ENCODE peak calls at places on chromosomes 3 and 15, in eight cellular contexts. Q is gastrocnemius medialis, R is A549, L is osteoblast, J is heart left ventricle, U is left ventricle myocardium inferior, B is psoas muscle, Y is adrenal gland. C is an unnamed sample.

GRCh38 chr3:173799073-173799830 is 401.7 kb downstream of the NLGN1 start:
- DNase-seq in Q (no peak), R (no peak), L (no peak), J (no peak), U (no peak), B (no peak), Y (no peak), C (no peak)

GRCh38 chr15:63836579-63836978 is 2.8 kb upstream of the HERC1 start:
- DNase-seq in Q (no peak), R (no peak), L (peak), J (no peak), U (no peak), B (no peak), Y (no peak), C (no peak)

GRCh38 chr15:99174567-99174966 is 69.7 kb downstream of the SYNM start:
- DNase-seq in Q (peak), R (no peak), L (no peak), J (peak), U (peak), B (no peak), Y (peak), C (no peak)

GRCh38 chr15:63050737-63051700 is 8.5 kb downstream of the TPM1 start:
- DNase-seq in Q (no peak), R (no peak), L (peak), J (no peak), U (no peak), B (no peak), Y (no peak), C (peak)

GRCh38 chr3:129424185-129424841 is 4.1 kb downstream of the EFCAB12 start:
- DNase-seq in Q (no peak), R (no peak), L (no peak), J (no peak), U (no peak), B (no peak), Y (peak), C (no peak)

GRCh38 chr15:31013863-31014607 is 22.6 kb upstream of the MTMR10 start:
- DNase-seq in Q (no peak), R (no peak), L (no peak), J (no peak), U (no peak), B (no peak), Y (no peak), C (no peak)

GRCh38 chr3:43369404-43370345 is 83.3 kb downstream of the SNRK start:
- DNase-seq in Q (peak), R (no peak), L (peak), J (no peak), U (no peak), B (peak), Y (no peak), C (no peak)

GRCh38 chr15:60396560-60396963 is 1.2 kb downstream of the ANXA2 start:
- DNase-seq in Q (no peak), R (no peak), L (no peak), J (no peak), U (no peak), B (no peak), Y (no peak), C (no peak)

GRCh38 chr3:11507719-11508118 is 136.0 kb downstream of the VGLL4 start:
- DNase-seq in Q (no peak), R (no peak), L (no peak), J (no peak), U (no peak), B (no peak), Y (no peak), C (no peak)

GRCh38 chr3:53243165-53243564 is 12.7 kb downstream of the TKT start:
- DNase-seq in Q (no peak), R (no peak), L (peak), J (no peak), U (no peak), B (no peak), Y (peak), C (no peak)

GRCh38 chr3:68173230-68173629 is 518.8 kb upstream of the SUCLG2 start:
- DNase-seq in Q (no peak), R (no peak), L (no peak), J (no peak), U (no peak), B (no peak), Y (no peak), C (no peak)

GRCh38 chr3:188527389-188527788 is 373.4 kb downstream of the LPP start:
- DNase-seq in Q (no peak), R (no peak), L (no peak), J (no peak), U (no peak), B (no peak), Y (no peak), C (no peak)

GRCh38 chr3:74561881-74562280 is 52.6 kb downstream of the CNTN3 start:
- DNase-seq in Q (no peak), R (no peak), L (no peak), J (no peak), U (no peak), B (no peak), Y (no peak), C (no peak)

GRCh38 chr15:62603757-62604156 is 438.7 kb upstream of the C2CD4B start:
- DNase-seq in Q (no peak), R (no peak), L (peak), J (no peak), U (no peak), B (no peak), Y (peak), C (no peak)

GRCh38 chr15:72936691-72937679 is 115.3 kb upstream of the NEO1 start:
- DNase-seq in Q (no peak), R (no peak), L (no peak), J (no peak), U (no peak), B (no peak), Y (no peak), C (no peak)

GRCh38 chr3:133896002-133896761 is 500 bp upstream of the RAB6B start:
- DNase-seq in Q (no peak), R (no peak), L (peak), J (no peak), U (no peak), B (no peak), Y (no peak), C (no peak)

GRCh38 chr3:37150621-37151020 is 23.8 kb downstream of the LRRFIP2 start:
- DNase-seq in Q (no peak), R (no peak), L (no peak), J (no peak), U (no peak), B (no peak), Y (no peak), C (no peak)

GRCh38 chr15:55060831-55061230 is 135.9 kb downstream of the RSL24D1 start:
- DNase-seq in Q (no peak), R (no peak), L (no peak), J (no peak), U (no peak), B (no peak), Y (no peak), C (no peak)

GRCh38 chr3:10344147-10344943 is 23.4 kb upstream of the SEC13 start:
- DNase-seq in Q (no peak), R (peak), L (peak), J (no peak), U (no peak), B (no peak), Y (peak), C (no peak)

GRCh38 chr3:61632568-61633175 is 71.3 kb downstream of the PTPRG start:
- DNase-seq in Q (no peak), R (no peak), L (no peak), J (no peak), U (no peak), B (no peak), Y (no peak), C (no peak)

GRCh38 chr15:39184701-39185390 is 396.0 kb upstream of the THBS1 start:
- DNase-seq in Q (no peak), R (no peak), L (no peak), J (no peak), U (no peak), B (no peak), Y (no peak), C (no peak)

GRCh38 chr3:54967586-54968244 is 39.9 kb upstream of the LRTM1 start:
- DNase-seq in Q (no peak), R (no peak), L (no peak), J (no peak), U (no peak), B (no peak), Y (no peak), C (peak)

GRCh38 chr3:1700650-1701049 is 398.0 kb upstream of the CNTN4 start:
- DNase-seq in Q (no peak), R (no peak), L (no peak), J (no peak), U (no peak), B (no peak), Y (no peak), C (no peak)

GRCh38 chr3:6805236-6805635 is 55.7 kb upstream of the GRM7 start:
- DNase-seq in Q (no peak), R (no peak), L (no peak), J (no peak), U (no peak), B (no peak), Y (no peak), C (no peak)

GRCh38 chr3:65676592-65676991 is 362.1 kb downstream of the MAGI1 start:
- DNase-seq in Q (no peak), R (no peak), L (no peak), J (no peak), U (no peak), B (no peak), Y (no peak), C (no peak)

GRCh38 chr15:73741401-73741836 is 11.7 kb downstream of the INSYN1 start:
- DNase-seq in Q (no peak), R (no peak), L (peak), J (peak), U (no peak), B (no peak), Y (no peak), C (no peak)

GRCh38 chr15:100493213-100493612 is 35.5 kb downstream of the CERS3 start:
- DNase-seq in Q (no peak), R (no peak), L (no peak), J (no peak), U (no peak), B (no peak), Y (no peak), C (no peak)

GRCh38 chr3:73052857-73053256 is 8.6 kb upstream of the EBLN2 start:
- DNase-seq in Q (no peak), R (no peak), L (peak), J (no peak), U (no peak), B (no peak), Y (no peak), C (no peak)

GRCh38 chr3:124386006-124386405 is 344.2 kb upstream of the UMPS start:
- DNase-seq in Q (no peak), R (no peak), L (no peak), J (no peak), U (no peak), B (no peak), Y (no peak), C (no peak)

DNA sequence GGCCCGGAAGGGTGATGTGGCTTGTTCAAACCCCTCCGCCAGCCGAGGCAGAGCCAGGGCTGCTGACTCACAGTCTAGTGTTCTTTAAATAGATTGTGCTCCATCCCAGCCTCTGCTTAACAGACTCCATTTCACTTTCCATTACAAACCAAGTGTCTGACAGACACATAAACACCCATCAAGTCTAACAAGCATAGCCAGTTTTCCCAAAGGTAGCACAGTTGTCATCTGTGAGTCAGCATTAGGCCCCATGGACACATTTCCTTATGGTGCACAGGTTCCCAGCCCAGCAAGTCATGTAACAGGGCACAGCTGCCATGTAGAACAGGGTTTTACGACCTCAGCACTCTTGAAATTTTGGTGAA is 109.9 kb upstream of the RAP2B start:
- DNase-seq in Q (no peak), R (peak), L (peak), J (peak), U (no peak), B (no peak), Y (peak), C (peak)
- H3K4me3 ChIP-seq in Q (no peak), R (no peak), L (peak), J (no peak), U (no peak), B (no peak), Y (no peak), C (no peak)

GRCh38 chr3:138114988-138115971 is at the start of gene DZIP1L:
- DNase-seq in Q (peak), R (peak), L (peak), J (peak), U (peak), B (peak), Y (peak), C (peak)
- TF ChIP-seq CTCF in Q (peak), R (peak), L (peak), J (peak), U (peak), B (peak), Y (peak), C (peak)

DNA sequence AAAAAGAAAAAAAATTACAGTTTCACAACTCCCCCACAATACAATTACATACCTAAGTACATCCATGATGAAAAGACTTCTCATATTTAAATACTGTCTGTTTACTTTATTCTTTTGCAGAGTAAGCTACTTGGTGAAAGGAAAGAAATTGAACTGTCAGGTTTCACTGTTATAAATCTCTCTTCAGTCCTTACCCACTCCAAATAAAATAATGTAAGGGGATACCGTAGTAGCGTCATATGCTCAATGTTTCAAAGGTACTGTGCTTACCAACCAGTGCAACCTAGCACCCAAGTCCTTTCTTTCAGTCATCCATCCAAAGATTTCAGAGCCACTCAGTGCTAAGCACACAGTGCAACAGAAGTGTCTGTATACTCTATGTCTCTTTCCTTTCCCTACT is 13.4 kb downstream of the GSK3B start:
- DNase-seq in Q (no peak), R (no peak), L (no peak), J (no peak), U (no peak), B (no peak), Y (no peak), C (no peak)
- H3K27ac ChIP-seq in Q (no peak), R (no peak), L (no peak), J (no peak), U (no peak), B (no peak), Y (no peak), C (no peak)

DNA sequence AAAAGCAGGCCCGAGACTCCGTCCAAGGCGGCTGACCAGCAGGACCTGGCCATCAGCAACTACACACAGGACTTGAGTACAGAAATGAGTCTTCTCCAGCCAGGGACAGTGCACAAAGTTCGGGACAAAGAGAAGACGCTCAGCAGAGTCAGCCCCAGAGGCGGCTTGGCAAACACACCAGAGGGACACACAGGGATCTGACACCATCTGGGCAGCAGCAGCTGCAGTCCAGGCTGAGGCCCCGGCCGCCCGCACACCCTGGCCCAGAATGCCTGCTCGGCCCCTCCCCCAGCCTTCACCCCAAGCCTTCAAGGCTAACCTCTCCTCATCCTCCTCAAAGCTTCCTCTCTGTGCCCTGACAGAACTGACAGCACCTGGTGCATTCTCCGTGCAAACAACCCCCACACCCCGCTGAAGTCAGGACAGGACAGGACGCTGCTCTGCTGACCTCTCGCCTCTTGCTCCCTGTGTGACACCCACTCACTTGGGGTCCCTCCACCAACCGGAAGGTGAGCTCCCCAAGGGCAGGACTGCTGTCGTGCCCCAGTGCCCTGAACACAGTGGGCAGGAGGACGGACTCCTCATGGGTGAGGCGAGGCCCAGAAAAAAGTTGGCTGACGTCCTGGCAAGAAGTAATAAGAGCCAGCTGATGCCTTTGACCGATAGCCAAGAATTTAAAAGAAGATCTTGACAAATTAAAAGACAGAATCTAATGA is 61.0 kb downstream of the XXYLT1 start:
- DNase-seq in Q (peak), R (no peak), L (peak), J (peak), U (peak), B (peak), Y (peak), C (no peak)
- H3K4me3 ChIP-seq in Q (peak), R (no peak), L (no peak), J (no peak), U (peak), B (peak), Y (no peak), C (peak)

DNA sequence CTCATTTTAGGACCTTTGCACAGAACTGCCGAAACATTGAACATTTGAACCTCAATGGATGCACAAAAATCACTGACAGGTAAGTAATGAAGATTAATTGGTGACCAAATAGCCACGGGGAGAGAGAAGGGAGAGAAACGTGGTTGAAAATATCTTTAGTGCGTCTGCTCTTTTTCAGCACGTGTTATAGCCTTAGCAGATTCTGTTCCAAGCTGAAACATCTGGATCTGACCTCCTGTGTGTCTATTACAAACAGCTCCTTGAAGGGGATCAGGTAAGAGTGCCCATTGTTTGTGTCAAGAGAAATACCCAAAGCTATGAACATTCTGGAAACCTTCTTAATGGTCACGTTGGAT is 67.1 kb downstream of the UBP1 start:
- DNase-seq in Q (no peak), R (no peak), L (no peak), J (no peak), U (no peak), B (no peak), Y (no peak), C (no peak)
- TF ChIP-seq CTCF in Q (peak), R (no peak), L (no peak), J (no peak), U (no peak), B (no peak), Y (no peak), C (no peak)

DNA sequence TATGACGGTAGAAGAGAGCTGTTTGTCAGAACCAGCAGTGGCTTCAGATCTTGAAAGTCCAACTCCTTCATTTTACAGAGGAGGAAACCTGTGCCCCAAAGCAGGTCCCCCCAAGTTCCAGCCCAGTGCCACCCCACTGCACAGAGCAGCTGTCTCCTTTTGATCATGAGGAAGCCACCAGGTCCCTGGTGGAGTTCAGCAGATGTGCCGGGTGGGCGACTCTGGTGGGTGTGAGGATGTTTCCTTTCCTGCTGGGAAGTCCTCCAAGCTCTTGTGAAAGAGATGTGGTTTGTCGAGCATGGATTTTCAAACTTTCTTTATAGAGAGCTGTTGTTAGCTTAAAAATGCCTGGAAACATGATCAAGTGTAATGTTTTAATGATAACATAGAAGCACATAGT is 52.0 kb downstream of the SMAD3 start:
- DNase-seq in Q (no peak), R (no peak), L (no peak), J (peak), U (no peak), B (no peak), Y (no peak), C (no peak)
- H3K27ac ChIP-seq in Q (peak), R (peak), L (peak), J (peak), U (peak), B (peak), Y (no peak), C (peak)